ENCODE peak calls at places on chromosomes 3 and 15, in nine cellular contexts. G is upper lobe of right lung, A is cardiac muscle cell, D is astrocyte of the spinal cord, S is suprapubic skin, W is heart right ventricle, F is fibroblast of villous mesenchyme, C is left ventricle myocardium inferior, B is ascending aorta. K is an unnamed sample.

GRCh38 chr15:59918994-59919951 is 84.8 kb upstream of the FOXB1 start:
- DNase-seq in C (no peak), S (no peak), B (no peak), D (peak), W (no peak), F (no peak), A (no peak), G (no peak), K (peak)

GRCh38 chr3:12120374-12121140 is 38.2 kb downstream of the TIMP4 start:
- DNase-seq in B (no peak), S (no peak), F (no peak), C (no peak), W (no peak), G (no peak), D (no peak), A (no peak), K (no peak)

GRCh38 chr3:193509103-193509965 is 45.4 kb downstream of the ATP13A4 start:
- DNase-seq in G (no peak), C (no peak), A (no peak), F (no peak), B (no peak), W (no peak), S (no peak), D (no peak), K (no peak)

GRCh38 chr3:129233538-129233937 is 15.9 kb upstream of the COPG1 start:
- DNase-seq in F (no peak), W (no peak), C (peak), D (no peak), A (no peak), B (peak), G (peak), S (no peak), K (no peak)

GRCh38 chr3:32575451-32575850 is 4.8 kb upstream of the DYNC1LI1 start:
- DNase-seq in W (no peak), B (no peak), C (no peak), S (no peak), F (no peak), A (no peak), G (no peak), D (peak), K (peak)

GRCh38 chr3:126049289-126050049 is 34.5 kb downstream of the SLC41A3 start:
- DNase-seq in F (no peak), D (no peak), C (no peak), A (no peak), B (peak), S (peak), W (no peak), G (no peak), K (no peak)

GRCh38 chr15:88490036-88490435 is 22.5 kb downstream of the MRPS11 start:
- DNase-seq in B (no peak), A (no peak), F (no peak), D (no peak), C (no peak), S (no peak), W (no peak), G (no peak), K (no peak)

GRCh38 chr3:86793786-86794185 is 197.2 kb downstream of the VGLL3 start:
- DNase-seq in W (no peak), A (peak), D (peak), C (no peak), B (no peak), F (peak), G (no peak), S (no peak), K (peak)

GRCh38 chr3:154954750-154955149 is 125.4 kb upstream of the MME start:
- DNase-seq in F (peak), G (no peak), B (no peak), C (no peak), D (peak), A (peak), W (no peak), S (no peak), K (peak)

GRCh38 chr3:153284282-153284938 is 122.4 kb downstream of the RAP2B start:
- DNase-seq in A (no peak), G (peak), S (no peak), W (no peak), B (peak), F (peak), D (peak), C (no peak), K (peak)

GRCh38 chr3:146274833-146275232 is 23.9 kb upstream of the PLSCR4 start:
- DNase-seq in F (peak), B (no peak), G (no peak), W (no peak), S (no peak), D (peak), A (no peak), C (no peak), K (peak)

GRCh38 chr15:97909291-97909891 is 51.1 kb upstream of the ARRDC4 start:
- DNase-seq in B (peak), F (peak), W (peak), G (peak), S (no peak), A (peak), C (peak), D (peak), K (peak)

GRCh38 chr3:32856355-32856889 is 38.6 kb downstream of the TRIM71 start:
- DNase-seq in W (no peak), G (peak), C (no peak), B (no peak), D (no peak), S (no peak), A (no peak), F (no peak), K (peak)

GRCh38 chr3:117017135-117017990 is 307.8 kb downstream of the TUSC7 start:
- DNase-seq in F (no peak), W (no peak), B (no peak), C (no peak), G (no peak), D (no peak), A (no peak), S (no peak), K (peak)

GRCh38 chr15:94070341-94071275 is 160.8 kb upstream of the MCTP2 start:
- DNase-seq in C (no peak), F (peak), S (no peak), B (no peak), A (no peak), D (peak), W (no peak), G (peak), K (no peak)

GRCh38 chr3:30502051-30502741 is 104.2 kb upstream of the TGFBR2 start:
- DNase-seq in A (no peak), W (no peak), D (no peak), C (no peak), B (no peak), S (no peak), F (no peak), G (no peak), K (peak)

GRCh38 chr3:33256249-33256648 is 21.0 kb upstream of the FBXL2 start:
- DNase-seq in C (no peak), D (no peak), A (no peak), B (no peak), W (no peak), G (no peak), S (no peak), F (no peak), K (no peak)

GRCh38 chr15:55515991-55516776 is 8.2 kb upstream of the DNAAF4 start:
- DNase-seq in C (no peak), W (no peak), A (no peak), S (no peak), D (no peak), F (no peak), B (no peak), G (no peak), K (no peak)

GRCh38 chr15:39828374-39828931 is 45.8 kb upstream of the FSIP1 start:
- DNase-seq in W (peak), F (peak), A (peak), G (no peak), C (no peak), S (no peak), D (peak), B (no peak), K (peak)

GRCh38 chr15:61421938-61422337 is 192.8 kb upstream of the RORA start:
- DNase-seq in S (no peak), A (no peak), W (no peak), C (no peak), G (no peak), B (no peak), D (no peak), F (no peak), K (no peak)

GRCh38 chr3:126317029-126317996 is 39.9 kb downstream of the KLF15 start:
- DNase-seq in S (peak), D (no peak), G (peak), B (peak), F (no peak), C (no peak), A (no peak), W (no peak), K (no peak)

GRCh38 chr15:53193149-53193548 is 403.0 kb upstream of the ONECUT1 start:
- DNase-seq in D (peak), C (no peak), A (peak), B (no peak), G (no peak), S (no peak), F (peak), W (no peak), K (peak)

GRCh38 chr3:175580318-175580717 is 721.2 kb downstream of the NAALADL2 start:
- DNase-seq in G (no peak), D (no peak), F (no peak), B (no peak), W (no peak), S (no peak), C (no peak), A (no peak), K (no peak)

GRCh38 chr3:143001369-143002082 is at the start of gene U2SURP:
- DNase-seq in C (peak), W (peak), G (peak), F (peak), A (peak), S (peak), B (peak), D (peak), K (peak)

GRCh38 chr3:169128579-169128978 is 534.9 kb downstream of the MECOM start:
- DNase-seq in S (no peak), C (no peak), W (no peak), D (no peak), A (no peak), G (no peak), F (no peak), B (no peak), K (no peak)

GRCh38 chr3:115685097-115685496 is 61.8 kb downstream of the GAP43 start:
- DNase-seq in B (no peak), S (no peak), D (no peak), A (no peak), F (no peak), W (no peak), C (no peak), G (no peak), K (no peak)

GRCh38 chr3:44048196-44048924 is 193.3 kb upstream of the TOPAZ1 start:
- DNase-seq in D (peak), W (no peak), G (no peak), A (no peak), C (no peak), S (no peak), B (no peak), F (no peak), K (no peak)

GRCh38 chr3:193826126-193826795 is 233.3 kb downstream of the OPA1 start:
- DNase-seq in B (no peak), A (no peak), F (peak), W (no peak), S (no peak), C (no peak), D (peak), G (no peak), K (peak)

GRCh38 chr15:32730677-32731654 is 13.2 kb downstream of the GREM1 start:
- DNase-seq in D (peak), G (peak), F (peak), B (no peak), A (peak), W (peak), C (no peak), S (no peak), K (peak)

GRCh38 chr3:94076055-94076454 is 13.2 kb downstream of the NSUN3 start:
- DNase-seq in B (no peak), G (no peak), A (no peak), C (no peak), D (peak), S (no peak), W (no peak), F (peak), K (peak)

GRCh38 chr3:141368062-141368924 is at the start of gene ZBTB38:
- DNase-seq in W (peak), F (peak), C (peak), A (peak), S (peak), G (peak), B (peak), D (peak), K (peak)

GRCh38 chr3:141368925-141369794 is 856 bp downstream of the ZBTB38 start:
- DNase-seq in G (no peak), D (peak), A (no peak), C (no peak), W (no peak), B (no peak), F (peak), S (no peak), K (peak)

GRCh38 chr3:141366285-141367037 is 1.8 kb upstream of the ZBTB38 start:
- DNase-seq in D (peak), G (peak), B (peak), F (peak), S (no peak), W (no peak), A (peak), C (peak), K (peak)

GRCh38 chr3:141365206-141365605 is 3.1 kb upstream of the ZBTB38 start:
- DNase-seq in A (no peak), W (no peak), F (no peak), C (no peak), G (no peak), S (no peak), D (no peak), B (no peak), K (no peak)

GRCh38 chr3:141367038-141367730 is 1.1 kb upstream of the ZBTB38 start:
- DNase-seq in G (no peak), W (no peak), C (no peak), A (no peak), B (peak), D (peak), F (peak), S (no peak), K (peak)
- H3K4me3 ChIP-seq in G (no peak), W (no peak), C (no peak), A (no peak), B (no peak), D (no peak), F (no peak), S (no peak), K (no peak)

DNA sequence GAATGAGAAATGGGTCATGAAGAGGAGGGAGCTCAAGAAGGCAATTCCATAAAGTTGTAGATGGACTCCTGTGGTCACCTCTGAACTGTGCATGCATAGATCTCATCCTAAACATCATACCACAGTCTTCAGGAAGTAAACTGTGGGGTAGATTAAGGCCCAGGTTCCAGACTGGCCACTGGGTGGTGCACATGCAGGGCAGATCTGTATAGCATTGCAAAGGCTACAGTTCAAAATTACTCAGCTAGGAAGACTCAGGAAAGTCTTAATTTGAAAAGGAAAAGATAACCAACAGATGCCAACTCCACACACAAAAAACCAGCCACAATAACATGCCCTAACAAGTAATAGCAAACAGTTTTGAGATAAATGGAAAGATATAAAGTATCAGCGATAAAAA is 20.3 kb downstream of the KY start:
- DNase-seq in W (no peak), S (no peak), F (peak), B (no peak), D (no peak), A (no peak), C (no peak), G (no peak), K (peak)
- TF ChIP-seq CTCF in W (peak), S (no peak), F (peak), B (no peak), D (peak), A (peak), C (no peak), G (no peak), K (peak)

GRCh38 chr3:150464684-150465083 is 56.6 kb downstream of the TSC22D2 start:
- DNase-seq in C (no peak), F (no peak), A (no peak), G (no peak), D (no peak), B (no peak), W (no peak), S (no peak), K (no peak)

GRCh38 chr3:150467381-150467780 is 59.3 kb downstream of the TSC22D2 start:
- DNase-seq in D (no peak), B (no peak), C (no peak), S (no peak), F (no peak), A (no peak), G (no peak), W (no peak), K (no peak)

GRCh38 chr3:150472421-150472820 is 64.3 kb downstream of the TSC22D2 start:
- DNase-seq in F (no peak), S (no peak), B (no peak), D (no peak), A (no peak), C (no peak), G (no peak), W (no peak), K (no peak)

GRCh38 chr3:150469931-150470740 is 62.0 kb downstream of the TSC22D2 start:
- DNase-seq in C (no peak), D (peak), S (no peak), F (no peak), W (no peak), B (no peak), A (no peak), G (no peak), K (no peak)

DNA sequence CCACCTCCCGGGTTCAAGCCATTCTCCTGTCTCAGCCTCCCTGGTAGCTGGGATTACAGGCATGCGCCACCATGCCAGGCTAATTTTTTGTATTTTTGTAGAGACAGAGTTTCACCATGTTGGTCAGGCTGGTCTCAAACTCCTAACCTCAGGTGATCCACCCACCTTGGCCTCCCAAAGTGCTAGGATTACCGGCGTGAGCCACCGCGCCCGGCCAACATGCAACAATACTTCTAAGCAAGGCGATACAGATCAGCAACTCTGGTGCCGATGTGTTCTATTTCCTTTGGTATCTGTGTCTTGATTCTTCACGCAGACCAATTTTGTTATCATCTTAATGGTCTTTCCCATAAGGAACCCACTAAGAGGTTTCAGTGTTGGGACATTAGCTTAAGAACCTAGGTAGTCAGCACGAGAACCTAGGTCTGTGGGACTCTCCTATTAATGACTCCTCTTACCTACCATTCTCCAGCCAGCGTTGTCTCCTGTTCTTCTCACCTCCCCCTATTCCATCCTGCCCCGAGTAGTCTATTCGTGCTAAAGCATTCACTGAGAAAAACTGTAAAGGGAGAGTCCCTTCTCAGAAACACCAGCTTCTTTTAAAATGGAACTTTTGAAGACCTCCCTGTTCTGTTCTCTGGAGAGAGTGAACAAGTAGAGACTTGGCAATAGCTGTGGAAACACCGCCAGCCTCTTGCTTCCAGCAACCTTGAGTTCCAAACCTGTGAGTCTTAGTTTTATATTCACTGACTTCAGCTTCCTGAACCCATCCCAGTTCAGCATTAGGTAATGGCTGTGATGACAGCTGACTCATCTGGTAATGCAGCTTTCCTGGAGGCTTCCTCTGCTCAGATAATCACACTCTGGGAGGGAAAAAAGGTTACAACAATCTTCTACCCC is 61.2 kb downstream of the TSC22D2 start:
- DNase-seq in F (peak), S (no peak), D (peak), A (no peak), G (no peak), C (no peak), B (peak), W (no peak), K (peak)
- H3K4me3 ChIP-seq in F (peak), S (no peak), D (no peak), A (no peak), G (no peak), C (no peak), B (no peak), W (no peak), K (no peak)

GRCh38 chr3:78221796-78222195 is 1181.9 kb downstream of the ROBO2 start:
- DNase-seq in S (no peak), C (no peak), F (no peak), G (no peak), D (no peak), A (no peak), W (no peak), B (no peak), K (no peak)

GRCh38 chr3:78221300-78221699 is 1181.4 kb downstream of the ROBO2 start:
- DNase-seq in A (no peak), G (no peak), C (no peak), F (no peak), D (no peak), B (no peak), S (no peak), W (no peak), K (no peak)
- TF ChIP-seq CTCF in A (no peak), G (no peak), C (no peak), F (peak), D (no peak), B (no peak), S (no peak), W (no peak), K (no peak)

DNA sequence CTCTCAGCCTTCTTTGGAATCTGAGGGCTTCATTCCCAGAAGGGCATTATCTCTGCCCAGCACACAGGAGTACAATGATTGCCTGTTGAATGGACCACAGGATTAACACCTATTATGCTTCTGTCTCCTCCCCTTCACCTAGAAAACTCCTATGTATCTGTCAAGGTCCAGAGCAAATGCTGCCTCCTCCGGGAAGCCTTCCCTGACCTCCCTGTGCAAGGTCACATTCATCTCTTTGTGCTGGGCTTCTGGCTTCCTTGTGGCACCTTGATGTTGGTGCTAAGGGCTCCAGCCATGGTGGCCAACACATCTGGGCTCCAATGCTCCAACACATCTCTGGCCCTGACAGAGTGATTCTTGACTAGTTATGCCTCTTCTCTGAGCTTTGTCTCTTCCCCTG is 49.9 kb upstream of the ATP2B2 start:
- DNase-seq in B (peak), S (peak), C (no peak), F (no peak), A (no peak), D (no peak), G (no peak), W (no peak), K (no peak)
- H3K4me3 ChIP-seq in B (no peak), S (no peak), C (no peak), F (no peak), A (no peak), D (no peak), G (no peak), W (no peak), K (no peak)

GRCh38 chr3:99843590-99844260 is 26.1 kb downstream of the CMSS1 start:
- DNase-seq in B (no peak), S (no peak), W (no peak), C (no peak), A (no peak), G (no peak), D (peak), F (no peak), K (no peak)
- TF ChIP-seq CTCF in B (no peak), S (no peak), W (no peak), C (no peak), A (no peak), G (no peak), D (no peak), F (no peak), K (no peak)

GRCh38 chr3:45607790-45608189 is 13.2 kb downstream of the LIMD1 start:
- DNase-seq in S (no peak), G (no peak), C (peak), D (peak), F (peak), B (no peak), W (no peak), A (no peak), K (peak)
- H3K4me3 ChIP-seq in S (no peak), G (no peak), C (peak), D (no peak), F (peak), B (peak), W (peak), A (no peak), K (no peak)

DNA sequence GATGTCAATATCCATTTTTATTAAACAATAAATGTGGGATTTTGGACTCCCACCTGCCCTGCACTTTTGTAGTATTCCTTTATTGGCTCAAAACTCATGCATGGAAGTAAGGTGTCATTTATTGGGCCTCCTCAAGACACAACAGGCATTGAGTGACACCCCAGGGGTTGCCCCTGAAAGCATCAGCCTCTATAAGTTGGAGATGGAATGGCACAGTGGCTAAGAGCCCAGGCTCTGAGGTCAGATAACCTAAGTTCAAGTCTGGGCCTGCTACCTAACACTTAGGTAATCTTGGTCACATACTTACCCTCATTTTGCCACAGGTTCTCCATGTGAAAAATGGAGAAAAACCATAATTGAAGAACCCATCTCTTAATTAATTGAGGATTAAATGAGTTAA is 4.6 kb downstream of the CAPN3 start:
- DNase-seq in G (no peak), C (no peak), B (no peak), A (no peak), W (no peak), S (no peak), F (no peak), D (no peak), K (no peak)
- TF ChIP-seq CTCF in G (no peak), C (no peak), B (no peak), A (no peak), W (no peak), S (no peak), F (no peak), D (no peak), K (no peak)

K was measured in cardiac fibroblast.